ENCODE peak calls at places on chromosomes 16 and 17, in six cellular contexts. D is AG04450; R is left cardiac atrium; A is T47D; M is activated naive CD4-positive, alpha-beta T cell treated with anti-CD3 and anti-CD28 coated beads for 36 hours; C is CD8-positive, alpha-beta T cell. N is an unnamed sample.

GRCh38 chr16:1505073-1505844 is 12.1 kb downstream of the TELO2 start:
- DNase-seq in R (peak), D (no peak), M (no peak), C (no peak), A (no peak), N (no peak)

GRCh38 chr17:48575066-48575582 is 3.0 kb downstream of the HOXB4 start:
- DNase-seq in D (no peak), R (no peak), A (no peak), M (no peak), C (no peak), N (no peak)

GRCh38 chr17:31357831-31358400 is 33.6 kb upstream of the RAB11FIP4 start:
- DNase-seq in D (no peak), M (no peak), A (no peak), C (no peak), R (no peak), N (no peak)

GRCh38 chr16:2846511-2847310 is 11.3 kb downstream of the PRSS22 start:
- DNase-seq in A (no peak), M (no peak), R (no peak), D (peak), C (no peak), N (no peak)

GRCh38 chr16:12002447-12003006 is 26.0 kb downstream of the SNX29 start:
- DNase-seq in C (no peak), D (no peak), R (peak), M (no peak), A (no peak), N (no peak)

GRCh38 chr16:85082553-85083050 is 29.7 kb downstream of the CIBAR2 start:
- DNase-seq in C (no peak), A (no peak), M (no peak), R (no peak), D (no peak), N (no peak)

GRCh38 chr17:74325743-74326379 is at the start of gene KIF19:
- DNase-seq in M (peak), A (no peak), D (no peak), R (peak), C (peak), N (no peak)

GRCh38 chr17:14197582-14197981 is 39.1 kb downstream of the CDRT15 start:
- DNase-seq in D (no peak), A (no peak), M (peak), C (peak), R (no peak), N (no peak)

GRCh38 chr16:20004931-20005330 is 68.8 kb downstream of the GPR139 start:
- DNase-seq in C (no peak), R (no peak), D (no peak), M (no peak), A (no peak), N (no peak)

GRCh38 chr17:76585649-76586593 is at the start of gene ST6GALNAC2:
- DNase-seq in R (peak), A (peak), D (no peak), M (peak), C (peak), N (peak)

GRCh38 chr17:1645207-1646171 is at the start of gene SCARF1:
- DNase-seq in C (no peak), M (no peak), A (no peak), R (peak), D (no peak), N (peak)

GRCh38 chr17:36494674-36495073 is 8.2 kb downstream of the ZNHIT3 start:
- DNase-seq in A (no peak), M (no peak), R (no peak), D (no peak), C (no peak), N (no peak)

GRCh38 chr17:31834448-31834847 is 24.6 kb downstream of the COPRS start:
- DNase-seq in A (no peak), R (no peak), D (no peak), C (no peak), M (peak), N (no peak)

GRCh38 chr16:14194706-14195105 is 123.6 kb downstream of the MRTFB start:
- DNase-seq in C (no peak), D (no peak), M (peak), A (no peak), R (no peak), N (no peak)

GRCh38 chr17:48547839-48548686 is 3.2 kb upstream of the HOXB2 start:
- DNase-seq in A (no peak), M (peak), C (no peak), D (no peak), R (no peak), N (no peak)

GRCh38 chr16:85203462-85203813 is 91.2 kb upstream of the CIBAR2 start:
- DNase-seq in R (no peak), D (no peak), A (no peak), C (no peak), M (no peak), N (no peak)

GRCh38 chr17:82435601-82436583 is 14.7 kb downstream of the CYBC1 start:
- DNase-seq in R (no peak), A (no peak), M (no peak), C (no peak), D (no peak), N (no peak)

GRCh38 chr17:47621293-47622178 is 28.2 kb upstream of the KPNB1 start:
- DNase-seq in M (no peak), D (peak), R (peak), A (no peak), C (no peak), N (no peak)

GRCh38 chr17:40218740-40219072 is 398 bp upstream of the WIPF2 start:
- DNase-seq in R (peak), C (peak), D (no peak), M (peak), A (no peak), N (peak)

GRCh38 chr16:66516808-66517585 is 32.9 kb downstream of the TK2 start:
- DNase-seq in R (peak), D (peak), C (peak), M (peak), A (no peak), N (peak)

GRCh38 chr17:46960152-46960551 is 18.9 kb downstream of the RPRML start:
- DNase-seq in D (no peak), A (no peak), M (no peak), C (no peak), R (no peak), N (no peak)

GRCh38 chr16:81511371-81511770 is 66.8 kb downstream of the CMIP start:
- DNase-seq in D (peak), A (no peak), R (no peak), C (no peak), M (no peak), N (no peak)

GRCh38 chr17:4632583-4632923 is 8.9 kb downstream of the ALOX15 start:
- DNase-seq in C (no peak), R (no peak), A (no peak), M (no peak), D (no peak), N (no peak)

GRCh38 chr16:23020084-23020483 is 129.2 kb downstream of the USP31 start:
- DNase-seq in C (no peak), A (no peak), M (no peak), R (no peak), D (no peak), N (no peak)

GRCh38 chr17:50779747-50780363 is 12.5 kb upstream of the ANKRD40CL start:
- DNase-seq in M (no peak), C (peak), R (no peak), A (no peak), D (no peak), N (no peak)

GRCh38 chr17:33520404-33521032 is 227.4 kb upstream of the ASIC2 start:
- DNase-seq in M (peak), R (peak), D (no peak), C (peak), A (peak), N (peak)

GRCh38 chr16:85436636-85437160 is 176.4 kb upstream of the GSE1 start:
- DNase-seq in M (no peak), R (peak), D (no peak), C (no peak), A (no peak), N (no peak)

GRCh38 chr17:76145231-76146052 is 4.4 kb upstream of the FOXJ1 start:
- DNase-seq in C (peak), M (peak), D (no peak), R (no peak), A (no peak), N (peak)

GRCh38 chr16:81401035-81401950 is 43.3 kb upstream of the CMIP start:
- DNase-seq in A (peak), R (peak), M (no peak), D (peak), C (no peak), N (no peak)